ENCODE peak calls at places on chromosomes 2 and 18, in ten cellular contexts. I is MM.1S, Z is fibroblast of lung, H is HepG2, D is DND-41, O is OCI-LY7, T is H9, M is mammary epithelial cell, P is osteoblast, S is GM23248. Y is an unnamed sample.

GRCh38 chr2:86368181-86368824 is 30.9 kb upstream of the REEP1 start:
- DNase-seq in I (peak; percentile 75), Z (peak; percentile 64), H (peak; percentile 43), D (peak; percentile 24), O (peak; percentile 65), T (peak; percentile 79), M (peak; percentile 20), P (peak; percentile 78), S (peak; percentile 72), Y (peak; percentile 36)

GRCh38 chr2:190722825-190723224 is 73.9 kb downstream of the NAB1 start:
- DNase-seq in I (no peak), Z (no peak), H (no peak), D (no peak), O (no peak), T (no peak), M (peak; percentile 68), P (no peak), S (no peak), Y (no peak)

GRCh38 chr2:168562971-168563370 is 106.9 kb downstream of the CERS6 start:
- DNase-seq in I (no peak), Z (no peak), H (no peak), D (no peak), O (no peak), T (no peak), M (no peak), P (no peak), S (no peak), Y (no peak)

GRCh38 chr2:42842418-42842817 is 50.0 kb upstream of the HAAO start:
- DNase-seq in I (no peak), Z (no peak), H (no peak), D (no peak), O (no peak), T (no peak), M (no peak), P (no peak), S (peak; percentile 53), Y (no peak)

GRCh38 chr2:195364015-195364965 is 292.7 kb upstream of the SLC39A10 start:
- DNase-seq in I (no peak), Z (peak; percentile 65), H (no peak), D (no peak), O (no peak), T (no peak), M (peak; percentile 74), P (no peak), S (peak; percentile 62), Y (no peak)

GRCh38 chr2:138059967-138060635 is 95.8 kb downstream of the HNMT start:
- DNase-seq in I (no peak), Z (peak; percentile 75), H (peak; percentile 46), D (no peak), O (no peak), T (no peak), M (peak; percentile 98), P (peak; percentile 34), S (peak; percentile 69), Y (peak; percentile 89)

GRCh38 chr2:99706734-99707133 is 216.9 kb upstream of the REV1 start:
- DNase-seq in I (no peak), Z (no peak), H (no peak), D (no peak), O (peak; percentile 51), T (no peak), M (no peak), P (no peak), S (peak; percentile 12), Y (no peak)

GRCh38 chr2:220424561-220424960 is 797.1 kb downstream of the SLC4A3 start:
- DNase-seq in I (no peak), Z (peak; percentile 38), H (no peak), D (no peak), O (no peak), T (no peak), M (no peak), P (no peak), S (no peak), Y (no peak)

GRCh38 chr2:32611771-32612170 is 16.1 kb upstream of the TTC27 start:
- DNase-seq in I (no peak), Z (no peak), H (no peak), D (no peak), O (no peak), T (no peak), M (no peak), P (no peak), S (no peak), Y (no peak)

GRCh38 chr18:76459687-76460350 is 35.2 kb downstream of the ZNF516 start:
- DNase-seq in I (no peak), Z (peak; percentile 98), H (no peak), D (no peak), O (no peak), T (peak; percentile 20), M (peak; percentile 99), P (peak; percentile 98), S (peak; percentile 99), Y (peak; percentile 78)

GRCh38 chr18:76461148-76461547 is 33.9 kb downstream of the ZNF516 start:
- DNase-seq in I (no peak), Z (no peak), H (no peak), D (no peak), O (no peak), T (no peak), M (no peak), P (no peak), S (no peak), Y (no peak)

GRCh38 chr18:76461692-76462325 is 33.2 kb downstream of the ZNF516 start:
- DNase-seq in I (no peak), Z (no peak), H (no peak), D (no peak), O (no peak), T (no peak), M (no peak), P (peak; percentile 38), S (no peak), Y (no peak)

GRCh38 chr18:76459312-76459686 is 35.7 kb downstream of the ZNF516 start:
- DNase-seq in I (no peak), Z (no peak), H (no peak), D (no peak), O (no peak), T (no peak), M (no peak), P (no peak), S (no peak), Y (no peak)

GRCh38 chr18:76460482-76460881 is 34.6 kb downstream of the ZNF516 start:
- DNase-seq in I (no peak), Z (peak; percentile 56), H (no peak), D (no peak), O (no peak), T (no peak), M (no peak), P (peak; percentile 68), S (peak; percentile 59), Y (no peak)
- H4K20me1 ChIP-seq in I (no peaks in the 10 kb centered on the region), Z (no peaks in the 10 kb centered on the region), H (peaks cover 86% of the 10 kb centered on the region), D (no peaks in the 10 kb centered on the region), O (peaks cover 6% of the 10 kb centered on the region), T (no peaks in the 10 kb centered on the region), M (no peaks in the 10 kb centered on the region), P (no peaks in the 10 kb centered on the region), S (no peaks in the 10 kb centered on the region), Y (peaks cover 50% of the 10 kb centered on the region)

GRCh38 chr2:109209412-109209811 is 80.4 kb downstream of the SH3RF3 start:
- DNase-seq in I (no peak), Z (peak; percentile 67), H (no peak), D (no peak), O (no peak), T (no peak), M (peak; percentile 66), P (peak; percentile 94), S (peak; percentile 92), Y (peak; percentile 81)
- H4K20me1 ChIP-seq in I (no peaks in the 10 kb centered on the region), Z (no peaks in the 10 kb centered on the region), H (no peaks in the 10 kb centered on the region), D (peaks cover 27% of the 10 kb centered on the region), O (no peaks in the 10 kb centered on the region), T (no peaks in the 10 kb centered on the region), M (no peaks in the 10 kb centered on the region), P (peaks cover 48% of the 10 kb centered on the region), S (no peaks in the 10 kb centered on the region), Y (peaks cover 4% of the 10 kb centered on the region)

GRCh38 chr2:241258505-241259160 is 56.8 kb downstream of the HDLBP start:
- DNase-seq in I (no peak), Z (no peak), H (no peak), D (no peak), O (no peak), T (peak; percentile 10), M (no peak), P (peak; percentile 58), S (peak; percentile 21), Y (no peak)

GRCh38 chr2:241265506-241265905 is 50.0 kb downstream of the HDLBP start:
- DNase-seq in I (no peak), Z (no peak), H (no peak), D (no peak), O (no peak), T (peak; percentile 18), M (no peak), P (peak; percentile 38), S (no peak), Y (no peak)

GRCh38 chr2:241260911-241261310 is 54.6 kb downstream of the HDLBP start:
- DNase-seq in I (no peak), Z (no peak), H (no peak), D (no peak), O (no peak), T (peak; percentile 3), M (no peak), P (no peak), S (no peak), Y (no peak)

GRCh38 chr2:241263061-241263460 is 52.4 kb downstream of the HDLBP start:
- DNase-seq in I (no peak), Z (no peak), H (no peak), D (no peak), O (no peak), T (no peak), M (no peak), P (peak; percentile 26), S (no peak), Y (no peak)

DNA sequence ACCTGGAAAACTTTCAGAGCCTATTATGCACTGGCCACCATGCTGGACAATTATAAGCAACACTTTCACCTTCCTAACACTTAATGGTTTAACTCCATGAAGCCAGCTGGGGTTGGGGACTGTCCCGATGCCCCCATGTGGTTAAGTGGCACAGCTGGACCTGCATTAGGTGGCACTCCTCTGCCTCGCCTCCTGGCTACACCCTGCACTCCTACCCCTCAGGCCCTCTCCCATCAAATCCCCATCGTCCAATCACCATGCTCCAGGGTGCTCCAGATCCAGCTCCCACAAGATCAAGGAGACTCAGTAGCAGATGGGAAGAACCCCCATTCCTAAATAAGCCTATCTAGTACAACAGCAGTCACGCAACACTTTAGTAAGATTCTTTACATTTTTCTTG is 53.8 kb downstream of the HDLBP start:
- DNase-seq in I (no peak), Z (no peak), H (no peak), D (no peak), O (no peak), T (peak; percentile 23), M (no peak), P (peak; percentile 49), S (no peak), Y (no peak)
- H4K20me1 ChIP-seq in I (no peaks in the 10 kb centered on the region), Z (no peaks in the 10 kb centered on the region), H (peaks cover 62% of the 10 kb centered on the region), D (peaks cover 5% of the 10 kb centered on the region), O (no peaks in the 10 kb centered on the region), T (no peaks in the 10 kb centered on the region), M (no peaks in the 10 kb centered on the region), P (peaks cover 81% of the 10 kb centered on the region), S (peaks cover 17% of the 10 kb centered on the region), Y (peaks cover 73% of the 10 kb centered on the region)

DNA sequence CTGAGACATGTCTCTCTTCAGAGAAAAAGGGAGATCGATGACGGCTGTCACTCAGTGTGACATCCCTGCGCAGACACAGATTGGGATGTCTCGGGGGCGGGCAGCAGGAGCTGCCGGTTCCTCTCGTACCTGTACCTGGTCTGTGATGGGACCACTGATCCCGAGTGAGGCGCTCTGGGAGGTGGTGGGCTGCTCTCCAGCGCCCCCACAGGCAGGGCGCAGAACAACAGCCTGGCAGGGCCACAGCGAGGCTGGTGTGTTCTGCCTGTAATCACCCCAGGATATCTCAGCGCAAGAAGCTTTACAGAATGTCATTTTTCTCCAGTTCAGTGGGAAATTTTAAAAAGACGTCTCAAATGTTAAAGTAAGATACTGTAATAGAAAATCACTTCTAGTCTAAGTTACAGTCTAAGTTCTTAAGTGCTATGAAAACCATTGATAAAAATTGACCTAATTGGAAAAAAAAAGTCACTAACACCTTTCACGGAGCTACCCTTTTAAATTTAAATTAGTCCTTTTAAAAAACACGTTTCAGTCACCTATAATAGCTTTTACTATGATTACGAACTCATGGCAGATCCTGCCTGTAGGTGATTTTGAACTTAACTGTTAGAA is 189.8 kb downstream of the SNTG2 start:
- DNase-seq in I (no peak), Z (peak; percentile 0), H (peak; percentile 24), D (peak; percentile 40), O (peak; percentile 24), T (peak; percentile 86), M (peak; percentile 1), P (peak; percentile 41), S (peak; percentile 28), Y (peak; percentile 19)
- H4K20me1 ChIP-seq in I (no peaks in the 10 kb centered on the region), Z (no peaks in the 10 kb centered on the region), H (no peaks in the 10 kb centered on the region), D (no peaks in the 10 kb centered on the region), O (no peaks in the 10 kb centered on the region), T (no peaks in the 10 kb centered on the region), M (no peaks in the 10 kb centered on the region), P (no peaks in the 10 kb centered on the region), S (no peaks in the 10 kb centered on the region), Y (no peaks in the 10 kb centered on the region)

Y was measured in PC-9.